ENCODE peak calls at places on chromosomes 6 and 20, in seven cellular contexts. I is neural progenitor cell, T is MM.1S, D is GM23338, Z is fibroblast of lung, C is mammary epithelial cell, J is H1. U is an unnamed sample.

GRCh38 chr6:165891320-165891719 is 228.3 kb upstream of the PDE10A start:
- DNase-seq in C (no peak), T (no peak), J (no peak), Z (no peak), I (no peak), D (peak), U (no peak)

GRCh38 chr6:112307707-112308106 is 39.4 kb upstream of the RFPL4B start:
- DNase-seq in I (no peak), Z (no peak), T (no peak), D (no peak), J (no peak), C (no peak), U (no peak)

GRCh38 chr6:25442898-25443297 is 163.7 kb downstream of the CARMIL1 start:
- DNase-seq in D (no peak), Z (peak), T (no peak), C (no peak), I (no peak), J (no peak), U (peak)

GRCh38 chr20:11204926-11205768 is 531.3 kb upstream of the JAG1 start:
- DNase-seq in D (peak), T (peak), Z (peak), I (peak), C (peak), J (peak), U (peak)

GRCh38 chr20:3744806-3745685 is 12.6 kb downstream of the HSPA12B start:
- DNase-seq in I (peak), D (peak), J (peak), C (peak), T (peak), Z (peak), U (peak)

GRCh38 chr6:144265390-144265789 is 19.7 kb upstream of the UTRN start:
- DNase-seq in J (no peak), T (peak), D (peak), I (peak), C (no peak), Z (peak), U (peak)

GRCh38 chr20:49957487-49957938 is 21.3 kb downstream of the RNF114 start:
- DNase-seq in T (no peak), I (no peak), J (no peak), D (no peak), Z (no peak), C (no peak), U (peak)

GRCh38 chr6:75204959-75205775 is 686 bp downstream of the COL12A1 start:
- DNase-seq in D (peak), C (peak), J (no peak), I (peak), T (peak), Z (peak), U (peak)

GRCh38 chr6:68654134-68654533 is 19.1 kb downstream of the ADGRB3 start:
- DNase-seq in C (no peak), J (no peak), I (peak), Z (no peak), D (no peak), T (no peak), U (no peak)

GRCh38 chr6:167742719-167743303 is 83.9 kb upstream of the AFDN start:
- DNase-seq in C (no peak), T (no peak), Z (no peak), J (no peak), D (peak), I (peak), U (peak)

GRCh38 chr6:166908812-166909211 is 47.5 kb downstream of the RNASET2 start:
- DNase-seq in T (no peak), Z (no peak), D (no peak), C (no peak), J (no peak), I (no peak), U (no peak)

GRCh38 chr20:14498809-14499208 is 161.4 kb upstream of the FLRT3 start:
- DNase-seq in C (no peak), T (no peak), D (peak), I (peak), J (no peak), Z (no peak), U (no peak)

GRCh38 chr6:160139420-160139851 is 17.8 kb downstream of the SLC22A1 start:
- DNase-seq in I (no peak), Z (peak), T (no peak), C (peak), J (no peak), D (no peak), U (peak)

GRCh38 chr6:141110486-141110885 is 1022.2 kb upstream of the GJE1 start:
- DNase-seq in Z (peak), J (no peak), D (no peak), I (no peak), T (no peak), C (peak), U (no peak)

GRCh38 chr6:34223964-34224940 is 12.4 kb upstream of the HMGA1 start:
- DNase-seq in T (peak), I (peak), J (no peak), Z (peak), D (peak), C (peak), U (peak)

GRCh38 chr6:161264181-161264580 is 9.7 kb downstream of the AGPAT4 start:
- DNase-seq in C (no peak), Z (no peak), T (no peak), D (no peak), J (no peak), I (no peak), U (no peak)

GRCh38 chr6:54244430-54244829 is 63.8 kb upstream of the TINAG start:
- DNase-seq in I (peak), J (no peak), D (peak), Z (peak), C (peak), T (peak), U (peak)

GRCh38 chr6:112941613-112942012 is 594.5 kb downstream of the RFPL4B start:
- DNase-seq in T (no peak), C (no peak), J (no peak), Z (no peak), D (no peak), I (no peak), U (no peak)

GRCh38 chr20:36614781-36615557 is 9.4 kb downstream of the RAB5IF start:
- DNase-seq in I (no peak), T (no peak), D (no peak), J (no peak), Z (peak), C (no peak), U (no peak)

GRCh38 chr6:82364087-82365010 is 732 bp downstream of the TPBG start:
- DNase-seq in T (no peak), J (no peak), Z (peak), C (peak), I (peak), D (peak), U (peak)

GRCh38 chr6:116969211-116969863 is 92.3 kb downstream of the RFX6 start:
- DNase-seq in Z (peak), T (peak), I (peak), D (peak), J (no peak), C (peak), U (peak)

GRCh38 chr20:34525709-34526416 is 9.6 kb downstream of the DYNLRB1 start:
- DNase-seq in D (no peak), T (no peak), J (no peak), I (no peak), C (peak), Z (peak), U (peak)

GRCh38 chr20:49938173-49939163 is 2.3 kb downstream of the RNF114 start:
- DNase-seq in J (no peak), T (no peak), I (no peak), C (peak), D (no peak), Z (peak), U (peak)

GRCh38 chr20:23147964-23148720 is 62.0 kb upstream of the CD93 start:
- DNase-seq in C (peak), D (no peak), J (no peak), I (no peak), Z (peak), T (no peak), U (peak)

GRCh38 chr6:29537714-29538403 is 21.7 kb downstream of the UBD start:
- DNase-seq in J (no peak), Z (no peak), C (no peak), I (no peak), T (no peak), D (no peak), U (peak)

GRCh38 chr20:2619961-2620595 is 32.4 kb upstream of the NOP56 start:
- DNase-seq in T (no peak), Z (peak), C (peak), D (no peak), J (no peak), I (no peak), U (peak)

GRCh38 chr6:34531580-34532201 is 24.4 kb downstream of the SPDEF start:
- DNase-seq in Z (peak), I (peak), T (no peak), D (peak), J (peak), C (no peak), U (no peak)

GRCh38 chr6:64301307-64302236 is 666.0 kb downstream of the PHF3 start:
- DNase-seq in J (no peak), T (no peak), D (no peak), I (no peak), Z (no peak), C (no peak), U (no peak)

GRCh38 chr20:38872036-38872435 is 54.2 kb upstream of the FAM83D start:
- DNase-seq in I (no peak), D (no peak), J (no peak), T (peak), C (no peak), Z (no peak), U (peak)

GRCh38 chr20:44471481-44471882 is 4.2 kb upstream of the TTPAL start:
- DNase-seq in T (no peak), D (peak), Z (peak), C (peak), I (peak), J (no peak), U (peak)

GRCh38 chr6:166097914-166098522 is 69.6 kb downstream of the TBXT start:
- DNase-seq in C (peak), J (peak), D (peak), Z (peak), I (peak), T (peak), U (peak)

GRCh38 chr6:127289934-127290333 is 23.3 kb downstream of the RNF146 start:
- DNase-seq in C (no peak), T (no peak), Z (no peak), I (no peak), D (no peak), J (no peak), U (no peak)

GRCh38 chr6:15254074-15254975 is 8.5 kb downstream of the JARID2 start:
- DNase-seq in J (no peak), C (no peak), D (no peak), I (peak), Z (no peak), T (no peak), U (peak)

GRCh38 chr20:37309290-37309689 is 19.8 kb downstream of the MANBAL start:
- DNase-seq in J (no peak), T (no peak), C (no peak), I (no peak), D (no peak), Z (no peak), U (no peak)

GRCh38 chr6:137705166-137706064 is 161.6 kb upstream of the TNFAIP3 start:
- DNase-seq in Z (no peak), C (peak), J (no peak), I (peak), D (peak), T (peak), U (peak)

GRCh38 chr6:160254467-160255312 is 3.9 kb downstream of the SLC22A2 start:
- DNase-seq in Z (no peak), J (no peak), T (no peak), I (no peak), C (peak), D (no peak), U (peak)

GRCh38 chr20:2230671-2231488 is 64.9 kb upstream of the TGM3 start:
- DNase-seq in T (no peak), C (no peak), Z (no peak), D (no peak), J (no peak), I (no peak), U (peak)

GRCh38 chr6:88013554-88013953 is 34.1 kb upstream of the SPACA1 start:
- DNase-seq in C (no peak), D (peak), Z (no peak), T (no peak), I (peak), J (no peak), U (no peak)

GRCh38 chr20:50138479-50139393 is 14.8 kb downstream of the PEDS1 start:
- DNase-seq in J (no peak), C (peak), T (no peak), D (peak), Z (no peak), I (no peak), U (no peak)

GRCh38 chr6:38169826-38170526 is 350.4 kb downstream of the ZFAND3 start:
- DNase-seq in D (peak), C (no peak), I (peak), Z (no peak), J (no peak), T (no peak), U (no peak)
- TF ChIP-seq EZH2 in D (no peak), C (no peak), I (no peak), Z (no peak), J (no peak), T (no peak), U (no peak)

DNA sequence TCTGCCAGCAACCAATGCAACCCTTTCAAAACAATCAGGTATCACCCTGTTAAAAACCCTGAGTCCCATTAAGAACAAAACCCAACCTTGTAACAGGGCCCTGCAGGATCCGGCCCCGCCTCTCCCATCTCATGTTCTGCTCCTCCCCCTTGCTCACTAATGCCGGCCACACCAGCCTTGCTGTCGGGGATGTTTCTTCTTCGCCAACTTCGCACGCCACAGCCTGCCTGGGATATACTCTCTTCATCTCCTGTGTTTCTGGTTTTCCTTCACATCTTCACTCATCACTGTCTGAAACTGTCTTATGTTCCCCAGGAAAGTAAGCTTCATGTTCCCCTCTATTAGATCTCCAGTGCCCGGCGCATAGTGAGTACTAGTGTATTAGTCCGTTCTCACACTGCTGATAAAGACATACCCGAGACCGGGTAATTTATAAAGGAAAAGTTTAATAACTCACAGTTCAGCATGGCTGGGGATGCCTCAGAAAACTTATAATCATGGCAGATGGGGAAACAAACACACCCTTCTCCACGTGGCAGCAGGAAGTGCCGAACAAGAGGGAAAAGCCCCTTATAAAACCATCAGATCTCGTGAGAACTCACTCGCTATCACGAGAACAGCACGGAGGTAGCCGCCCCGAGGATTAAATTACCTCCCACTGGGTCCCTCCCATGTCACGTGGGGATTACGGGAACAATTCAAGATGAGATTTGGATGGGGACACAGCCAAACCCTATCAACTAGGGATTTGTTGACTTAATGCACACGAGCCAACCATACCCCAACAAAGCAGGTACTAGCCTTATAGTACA is 5.1 kb downstream of the TP53RK start:
- DNase-seq in J (no peak), C (peak), I (peak), D (peak), T (no peak), Z (peak), U (no peak)
- H3K4me3 ChIP-seq in J (peak), C (peak), I (peak), D (peak), T (no peak), Z (peak), U (peak)

GRCh38 chr20:58880994-58881752 is 28.7 kb downstream of the GNAS start:
- DNase-seq in C (no peak), D (no peak), I (no peak), Z (no peak), J (no peak), T (no peak), U (peak)

GRCh38 chr20:58882704-58883089 is 30.2 kb downstream of the GNAS start:
- DNase-seq in D (no peak), I (no peak), C (no peak), Z (no peak), J (no peak), T (no peak), U (no peak)

GRCh38 chr20:58880441-58880840 is 27.9 kb downstream of the GNAS start:
- DNase-seq in J (no peak), D (no peak), I (no peak), Z (no peak), T (no peak), C (no peak), U (no peak)

GRCh38 chr20:58884966-58885365 is 32.5 kb downstream of the GNAS start:
- DNase-seq in J (no peak), Z (no peak), D (no peak), C (no peak), T (no peak), I (no peak), U (no peak)

GRCh38 chr20:58883243-58883691 is 30.8 kb downstream of the GNAS start:
- DNase-seq in I (peak), Z (peak), J (no peak), T (no peak), D (peak), C (no peak), U (no peak)
- H2AFZ ChIP-seq in I (peak), Z (no peak), J (no peak), T (no peak), D (no peak), C (no peak), U (no peak)

GRCh38 chr6:28188111-28188979 is 36.7 kb upstream of the ZSCAN9 start:
- DNase-seq in C (no peak), I (no peak), Z (no peak), J (no peak), T (no peak), D (no peak), U (no peak)
- TF ChIP-seq EZH2 in C (no peak), I (no peak), Z (no peak), J (no peak), T (no peak), D (no peak), U (no peak)

U was measured in PC-3.